ENCODE peak calls at places on chromosomes 11 and 22, in five cellular contexts. One of them, this sample, is unnamed.

GRCh38 chr22:19483481-19484244 is 3.9 kb downstream of the CDC45 start:
- DNase-seq in fibroblast of mammary gland: peak
- DNase-seq in tibial artery: peak
- DNase-seq in GM23338: no peak
- DNase-seq in pancreas: no peak
- DNase-seq in this sample: no peak

GRCh38 chr11:70333206-70333605 is 62.7 kb downstream of the PPFIA1 start:
- DNase-seq in pancreas: no peak
- DNase-seq in fibroblast of mammary gland: peak
- DNase-seq in GM23338: no peak
- DNase-seq in tibial artery: no peak
- DNase-seq in this sample: no peak

GRCh38 chr11:27839226-27839913 is 139.1 kb upstream of the BDNF start:
- DNase-seq in tibial artery: no peak
- DNase-seq in GM23338: peak
- DNase-seq in fibroblast of mammary gland: peak
- DNase-seq in pancreas: no peak
- DNase-seq in this sample: no peak

GRCh38 chr11:74634537-74634936 is 42.2 kb downstream of the POLD3 start:
- DNase-seq in fibroblast of mammary gland: peak
- DNase-seq in pancreas: no peak
- DNase-seq in GM23338: peak
- DNase-seq in tibial artery: no peak
- DNase-seq in this sample: peak

GRCh38 chr11:11155962-11156815 is 196.9 kb downstream of the CSNK2A3 start:
- DNase-seq in pancreas: no peak
- DNase-seq in fibroblast of mammary gland: no peak
- DNase-seq in tibial artery: no peak
- DNase-seq in GM23338: peak
- DNase-seq in this sample: peak

GRCh38 chr11:79932612-79933011 is 491.8 kb upstream of the TENM4 start:
- DNase-seq in tibial artery: no peak
- DNase-seq in fibroblast of mammary gland: no peak
- DNase-seq in GM23338: no peak
- DNase-seq in pancreas: no peak
- DNase-seq in this sample: no peak

GRCh38 chr11:72409458-72409857 is 24.9 kb downstream of the CLPB start:
- DNase-seq in GM23338: no peak
- DNase-seq in pancreas: no peak
- DNase-seq in fibroblast of mammary gland: no peak
- DNase-seq in tibial artery: no peak
- DNase-seq in this sample: no peak

GRCh38 chr22:41917906-41918791 is 3.3 kb upstream of the SHISA8 start:
- DNase-seq in fibroblast of mammary gland: peak
- DNase-seq in pancreas: no peak
- DNase-seq in GM23338: no peak
- DNase-seq in tibial artery: no peak
- DNase-seq in this sample: no peak

GRCh38 chr11:16867097-16867496 is 128.7 kb downstream of the C11orf58 start:
- DNase-seq in tibial artery: no peak
- DNase-seq in GM23338: no peak
- DNase-seq in pancreas: no peak
- DNase-seq in fibroblast of mammary gland: no peak
- DNase-seq in this sample: no peak

GRCh38 chr11:64007160-64007628 is 21.0 kb downstream of the OTUB1 start:
- DNase-seq in pancreas: no peak
- DNase-seq in fibroblast of mammary gland: peak
- DNase-seq in tibial artery: no peak
- DNase-seq in GM23338: peak
- DNase-seq in this sample: peak

GRCh38 chr22:29782061-29782845 is 15.1 kb downstream of the UQCR10 start:
- DNase-seq in GM23338: no peak
- DNase-seq in pancreas: peak
- DNase-seq in tibial artery: peak
- DNase-seq in fibroblast of mammary gland: no peak
- DNase-seq in this sample: no peak

GRCh38 chr11:5285703-5286102 is 16.0 kb upstream of the HBE1 start:
- DNase-seq in tibial artery: no peak
- DNase-seq in GM23338: no peak
- DNase-seq in pancreas: no peak
- DNase-seq in fibroblast of mammary gland: no peak
- DNase-seq in this sample: no peak

GRCh38 chr11:131664811-131665210 is 294.4 kb downstream of the NTM start:
- DNase-seq in fibroblast of mammary gland: no peak
- DNase-seq in tibial artery: no peak
- DNase-seq in pancreas: no peak
- DNase-seq in GM23338: no peak
- DNase-seq in this sample: no peak

GRCh38 chr11:70016666-70017347 is 61.3 kb upstream of the ANO1 start:
- DNase-seq in fibroblast of mammary gland: peak
- DNase-seq in pancreas: no peak
- DNase-seq in tibial artery: no peak
- DNase-seq in GM23338: no peak
- DNase-seq in this sample: no peak

GRCh38 chr22:42844756-42845155 is 12.3 kb downstream of the ARFGAP3 start:
- DNase-seq in pancreas: no peak
- DNase-seq in fibroblast of mammary gland: peak
- DNase-seq in GM23338: no peak
- DNase-seq in tibial artery: no peak
- DNase-seq in this sample: no peak

GRCh38 chr22:46596819-46597218 is 23.4 kb upstream of the GRAMD4 start:
- DNase-seq in tibial artery: peak
- DNase-seq in GM23338: peak
- DNase-seq in pancreas: peak
- DNase-seq in fibroblast of mammary gland: no peak
- DNase-seq in this sample: peak

GRCh38 chr11:4626207-4627105 is 10.8 kb upstream of the OR51D1 start:
- DNase-seq in pancreas: no peak
- DNase-seq in GM23338: peak
- DNase-seq in fibroblast of mammary gland: peak
- DNase-seq in tibial artery: no peak
- DNase-seq in this sample: peak

GRCh38 chr22:47392054-47392347 is 629.6 kb downstream of the TBC1D22A start:
- DNase-seq in tibial artery: no peak
- DNase-seq in fibroblast of mammary gland: no peak
- DNase-seq in pancreas: no peak
- DNase-seq in GM23338: no peak
- DNase-seq in this sample: no peak

DNA sequence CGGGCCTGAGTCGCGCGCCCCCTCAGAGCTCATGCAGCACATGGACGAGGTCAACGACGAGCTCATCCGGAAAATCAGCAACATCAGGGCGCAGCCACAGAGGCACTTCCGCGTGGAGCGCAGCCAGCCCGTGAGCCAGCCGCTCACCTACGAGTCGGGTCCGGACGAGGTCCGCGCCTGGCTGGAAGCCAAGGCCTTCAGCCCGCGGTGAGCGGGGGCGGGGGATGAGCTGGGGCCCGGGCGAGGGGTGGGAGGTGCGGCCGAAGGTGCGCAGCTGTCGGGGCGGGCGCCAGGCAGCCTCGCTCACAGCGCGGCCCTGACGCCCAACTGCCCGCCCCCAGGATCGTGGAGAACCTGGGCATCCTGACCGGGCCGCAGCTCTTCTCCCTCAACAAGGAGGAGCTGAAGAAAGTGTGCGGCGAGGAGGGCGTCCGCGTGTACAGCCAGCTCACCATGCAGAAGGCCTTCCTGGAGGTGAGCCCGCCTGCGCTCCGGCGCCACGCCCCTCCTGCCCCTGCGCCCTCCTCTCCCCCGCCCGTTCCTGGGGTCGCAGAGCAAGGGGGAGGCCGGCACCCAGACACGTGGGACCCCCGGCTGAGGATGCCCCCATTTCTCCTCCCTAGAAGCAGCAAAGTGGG is 20.4 kb downstream of the EPS8L2 start:
- DNase-seq in pancreas: peak
- DNase-seq in tibial artery: peak
- DNase-seq in GM23338: peak
- DNase-seq in fibroblast of mammary gland: peak
- DNase-seq in this sample: peak
- H3K4me3 ChIP-seq in pancreas: no peak
- H3K4me3 ChIP-seq in tibial artery: peak
- H3K4me3 ChIP-seq in GM23338: peak
- H3K4me3 ChIP-seq in fibroblast of mammary gland: no peak
- H3K4me3 ChIP-seq in this sample: peak

DNA sequence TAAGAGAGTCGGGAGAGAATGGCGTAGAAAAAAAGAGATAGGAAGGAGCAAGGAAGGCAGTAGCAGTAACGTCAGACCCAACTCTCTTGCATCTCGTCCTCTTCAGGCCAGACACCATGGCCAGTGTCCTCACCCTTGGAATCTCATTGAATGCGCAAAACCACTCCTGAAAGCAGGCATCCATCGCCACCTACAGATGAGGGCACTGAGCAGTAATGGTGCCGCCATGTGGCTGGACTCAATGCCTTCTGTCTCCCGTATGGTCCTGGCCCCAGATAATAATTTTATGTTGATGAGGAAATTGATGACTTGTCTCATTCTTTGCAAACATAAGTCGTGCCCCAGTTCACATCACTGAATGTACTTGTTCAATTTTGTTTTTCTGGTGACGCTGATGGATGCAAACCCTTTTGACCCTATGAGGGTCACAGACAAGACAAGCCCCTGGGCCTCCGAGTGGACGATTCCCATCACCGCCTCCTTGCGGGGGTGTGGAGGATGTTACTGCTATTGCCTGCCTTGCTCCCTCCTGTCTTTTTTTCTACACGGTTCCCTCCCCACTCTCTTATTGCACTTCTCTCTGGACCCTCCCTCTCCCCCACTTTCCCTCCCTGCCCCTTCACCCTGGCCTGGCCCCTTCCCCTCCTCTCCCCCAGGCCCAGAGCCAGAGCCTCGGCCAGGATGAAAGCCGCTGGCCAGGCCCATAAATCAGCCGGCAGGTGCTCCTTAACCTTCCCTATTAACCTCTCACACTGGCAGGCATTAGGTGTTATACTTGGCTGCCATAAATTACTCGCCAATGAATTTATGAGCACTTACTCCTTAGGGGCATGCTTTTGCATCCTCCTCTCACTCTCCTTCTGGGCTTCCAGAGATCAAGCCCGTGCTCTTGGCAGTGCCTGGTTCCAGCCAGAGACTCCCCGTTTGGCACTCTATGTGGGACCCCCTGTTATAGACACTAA is 18.1 kb upstream of the ALX4 start:
- DNase-seq in pancreas: no peak
- DNase-seq in GM23338: no peak
- DNase-seq in tibial artery: no peak
- DNase-seq in fibroblast of mammary gland: no peak
- DNase-seq in this sample: no peak
- TF ChIP-seq CTCF in pancreas: no peak
- TF ChIP-seq CTCF in GM23338: peak
- TF ChIP-seq CTCF in tibial artery: no peak
- TF ChIP-seq CTCF in fibroblast of mammary gland: no peak
- TF ChIP-seq CTCF in this sample: peak

GRCh38 chr11:2891901-2892214 is 6.3 kb upstream of the CDKN1C start:
- DNase-seq in fibroblast of mammary gland: peak
- DNase-seq in tibial artery: peak
- DNase-seq in GM23338: no peak
- DNase-seq in pancreas: peak
- DNase-seq in this sample: peak
- H3K4me3 ChIP-seq in fibroblast of mammary gland: no peak
- H3K4me3 ChIP-seq in tibial artery: peak
- H3K4me3 ChIP-seq in GM23338: peak
- H3K4me3 ChIP-seq in pancreas: no peak
- H3K4me3 ChIP-seq in this sample: peak

GRCh38 chr11:15258433-15259350 is 144.0 kb downstream of the INSC start:
- DNase-seq in tibial artery: no peak
- DNase-seq in fibroblast of mammary gland: peak
- DNase-seq in pancreas: peak
- DNase-seq in GM23338: peak
- DNase-seq in this sample: peak
- TF ChIP-seq CTCF in tibial artery: no peak
- TF ChIP-seq CTCF in fibroblast of mammary gland: peak
- TF ChIP-seq CTCF in pancreas: no peak
- TF ChIP-seq CTCF in GM23338: no peak
- TF ChIP-seq CTCF in this sample: no peak

DNA sequence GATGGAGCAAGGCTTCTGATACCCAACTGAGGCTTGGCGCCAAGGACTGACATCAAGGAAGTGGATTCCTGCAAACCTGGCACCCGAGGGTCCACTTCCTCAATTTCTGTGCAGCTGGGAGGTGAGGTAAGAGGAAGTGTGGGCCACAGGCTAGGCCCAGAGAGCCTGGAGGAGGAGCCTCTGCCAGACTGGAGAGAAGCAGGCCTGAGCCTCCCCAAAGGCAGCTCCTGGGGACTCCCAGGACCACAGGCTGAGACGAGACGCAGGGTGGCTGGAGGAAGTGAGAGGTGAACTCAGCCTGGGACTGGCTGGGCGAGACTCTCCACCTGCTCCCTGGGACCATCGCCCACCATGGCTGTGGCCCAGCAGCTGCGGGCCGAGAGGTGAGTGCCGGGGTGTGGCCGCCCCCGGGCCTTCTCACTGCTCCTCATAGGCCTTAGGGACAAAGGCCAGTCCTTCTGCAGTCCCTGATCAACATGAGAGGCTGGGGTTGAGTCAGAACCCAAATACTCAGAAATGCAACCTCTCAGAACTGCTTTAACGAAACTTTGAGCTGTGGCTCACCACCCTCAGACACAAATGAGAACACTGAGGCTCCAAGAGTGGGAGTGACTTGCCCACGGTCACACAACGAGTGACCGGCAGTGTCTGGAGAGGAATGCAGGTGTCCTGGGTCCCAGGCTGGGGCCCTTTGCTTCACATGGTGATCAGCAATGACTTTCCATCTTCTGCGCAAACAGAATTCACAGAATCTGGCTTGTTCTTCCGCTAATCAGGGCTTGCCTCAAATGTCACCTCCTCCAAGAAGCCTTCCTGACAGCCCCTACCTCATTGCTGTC is at the start of gene NCF4:
- DNase-seq in GM23338: no peak
- DNase-seq in tibial artery: peak
- DNase-seq in pancreas: no peak
- DNase-seq in fibroblast of mammary gland: no peak
- DNase-seq in this sample: no peak
- H3K4me3 ChIP-seq in GM23338: no peak
- H3K4me3 ChIP-seq in tibial artery: no peak
- H3K4me3 ChIP-seq in pancreas: no peak
- H3K4me3 ChIP-seq in fibroblast of mammary gland: no peak
- H3K4me3 ChIP-seq in this sample: no peak

GRCh38 chr11:86861810-86862209 is 61.5 kb downstream of the PRSS23 start:
- DNase-seq in fibroblast of mammary gland: no peak
- DNase-seq in GM23338: no peak
- DNase-seq in pancreas: no peak
- DNase-seq in tibial artery: no peak
- DNase-seq in this sample: no peak
- TF ChIP-seq CTCF in fibroblast of mammary gland: peak
- TF ChIP-seq CTCF in GM23338: no peak
- TF ChIP-seq CTCF in pancreas: no peak
- TF ChIP-seq CTCF in tibial artery: no peak
- TF ChIP-seq CTCF in this sample: no peak

This sample was measured in WERI-Rb-1.